ENCODE peak calls at places on chromosomes 1 and 21, in seven cellular contexts. R is adipocyte, V is transverse colon, Z is tibial artery, P is MM.1S, I is psoas muscle, S is cardiac fibroblast. A is an unnamed sample.

GRCh38 chr21:44854391-44854663 is 19.2 kb downstream of the PTTG1IP start:
- DNase-seq in V (no peak), I (peak; percentile 31), P (no peak), R (no peak), Z (no peak), S (no peak), A (no peak)

GRCh38 chr1:2376261-2376741 is 15.1 kb downstream of the MORN1 start:
- DNase-seq in S (no peak), V (peak; percentile 4), Z (no peak), R (no peak), P (no peak), I (peak; percentile 45), A (peak; percentile 47)

GRCh38 chr21:15249285-15249993 is 184.6 kb upstream of the NRIP1 start:
- DNase-seq in I (no peak), S (peak; percentile 25), P (no peak), V (no peak), Z (no peak), R (no peak), A (no peak)

GRCh38 chr1:175269151-175269550 is 76.6 kb upstream of the KIAA0040 start:
- DNase-seq in S (no peak), Z (no peak), V (no peak), P (peak; percentile 2), R (no peak), I (no peak), A (no peak)

GRCh38 chr1:230153655-230154296 is 86.7 kb downstream of the GALNT2 start:
- DNase-seq in S (peak; percentile 93), P (no peak), I (no peak), Z (no peak), V (no peak), R (peak; percentile 92), A (no peak)

GRCh38 chr1:61097326-61097725 is 15.0 kb downstream of the NFIA start:
- DNase-seq in S (peak; percentile 78), P (no peak), Z (no peak), V (no peak), R (peak; percentile 69), I (no peak), A (no peak)

GRCh38 chr1:28602536-28603439 is 10.7 kb downstream of the RAB42 start:
- DNase-seq in R (peak; percentile 95), P (peak; percentile 61), I (no peak), Z (peak; percentile 72), S (peak; percentile 86), V (peak; percentile 55), A (no peak)

GRCh38 chr1:179984101-179984500 is 29.5 kb downstream of the CEP350 start:
- DNase-seq in S (no peak), P (no peak), R (no peak), Z (no peak), V (no peak), I (no peak), A (no peak)

GRCh38 chr21:45994086-45994661 is 12.6 kb downstream of the COL6A1 start:
- DNase-seq in P (no peak), V (no peak), Z (peak; percentile 66), I (peak; percentile 53), S (no peak), R (no peak), A (peak; percentile 43)

GRCh38 chr1:36446780-36447179 is 3.5 kb downstream of the OSCP1 start:
- DNase-seq in S (no peak), P (no peak), Z (no peak), R (no peak), V (no peak), I (no peak), A (no peak)

GRCh38 chr1:177913762-177914540 is 55.9 kb downstream of the SEC16B start:
- DNase-seq in S (peak; percentile 41), I (no peak), V (peak; percentile 39), P (peak; percentile 44), R (peak; percentile 51), Z (no peak), A (no peak)

GRCh38 chr1:156705321-156705917 is at the start of gene CRABP2:
- DNase-seq in R (peak; percentile 59), I (peak; percentile 57), S (no peak), Z (peak; percentile 72), P (no peak), V (peak; percentile 20), A (no peak)

GRCh38 chr1:168145184-168146159 is 8.7 kb upstream of the GPR161 start:
- DNase-seq in P (peak; percentile 90), V (peak; percentile 91), R (peak; percentile 93), S (peak; percentile 90), I (peak; percentile 90), Z (peak; percentile 90), A (peak; percentile 85)

GRCh38 chr21:39927304-39927886 is 60.2 kb downstream of the PCP4 start:
- DNase-seq in Z (no peak), R (no peak), V (no peak), S (no peak), P (no peak), I (no peak), A (no peak)

GRCh38 chr1:67840449-67840848 is 7.2 kb upstream of the GNG12 start:
- DNase-seq in R (peak; percentile 86), S (peak; percentile 95), Z (no peak), P (no peak), V (no peak), I (no peak), A (no peak)

GRCh38 chr1:63621698-63622097 is 28.5 kb downstream of the PGM1 start:
- DNase-seq in S (peak; percentile 73), V (no peak), Z (no peak), P (no peak), I (no peak), R (no peak), A (no peak)

GRCh38 chr1:55214903-55215193 is 316 bp downstream of the USP24 start:
- DNase-seq in R (peak; percentile 67), P (no peak), Z (peak; percentile 67), I (peak; percentile 74), V (peak; percentile 19), S (peak; percentile 50), A (peak; percentile 57)

GRCh38 chr1:84000954-84001495 is 2.1 kb upstream of the TTLL7 start:
- DNase-seq in I (no peak), P (peak; percentile 27), R (no peak), S (no peak), V (no peak), Z (no peak), A (no peak)

GRCh38 chr1:235093013-235093618 is 35.5 kb downstream of the TOMM20 start:
- DNase-seq in Z (peak; percentile 76), S (peak; percentile 86), P (no peak), R (peak; percentile 64), I (no peak), V (peak; percentile 59), A (no peak)
- H3K4me3 ChIP-seq in Z (peak overlapping the region; percentile 8), S (no peak overlapping the region), P (no peak overlapping the region), R (peak overlapping the region; percentile 74), I (peak overlapping the region; percentile 31), V (no peak overlapping the region), A (no peak overlapping the region)

DNA sequence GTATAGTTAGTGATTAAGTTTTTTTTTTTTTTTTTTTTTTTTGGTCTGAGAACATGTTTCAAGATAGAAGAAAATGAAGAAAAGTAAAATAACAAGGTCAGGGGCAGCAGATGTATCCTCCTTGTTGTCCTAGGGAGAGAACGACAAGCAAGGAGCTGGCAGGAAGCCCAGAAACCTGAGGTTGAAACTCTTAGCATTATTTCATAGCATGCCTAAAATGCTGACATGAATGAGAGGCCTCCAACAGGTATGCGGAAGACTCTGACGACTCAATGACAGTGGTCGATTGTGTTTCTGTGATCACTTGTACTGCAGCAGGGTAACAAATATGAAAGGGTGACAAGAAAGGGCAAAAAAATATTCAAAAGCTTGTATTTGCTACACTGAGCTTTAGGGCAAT is 415.9 kb downstream of the PLA2G4A start:
- DNase-seq in R (no peak), S (peak; percentile 13), Z (no peak), P (peak; percentile 82), V (no peak), I (no peak), A (no peak)
- H3K4me3 ChIP-seq in R (no peak overlapping the region), S (no peak overlapping the region), Z (no peak overlapping the region), P (no peak overlapping the region), V (no peak overlapping the region), I (no peak overlapping the region), A (no peak overlapping the region)

DNA sequence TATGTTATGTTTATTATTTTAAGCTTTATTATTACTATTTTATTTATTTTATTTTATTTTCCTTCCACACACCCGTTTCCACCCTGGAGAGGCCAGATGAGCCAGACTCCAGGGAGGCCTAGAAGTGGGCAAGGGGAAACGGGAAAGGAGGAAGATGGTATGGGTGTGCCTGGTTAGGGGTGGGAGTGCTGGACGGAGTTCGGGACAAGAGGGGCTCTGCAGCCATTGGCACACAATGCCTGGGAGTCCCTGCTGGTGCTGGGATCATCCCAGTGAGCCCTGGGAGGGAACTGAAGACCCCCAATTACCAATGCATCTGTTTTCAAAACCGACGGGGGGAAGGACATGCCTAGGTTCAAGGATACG is 468 bp upstream of the MX1 start:
- DNase-seq in S (no peak), P (no peak), I (no peak), V (no peak), R (no peak), Z (peak; percentile 63), A (no peak)
- H3K4me3 ChIP-seq in S (peak overlapping the region; percentile 63), P (peak overlapping the region; percentile 75), I (peak overlapping the region; percentile 71), V (peak overlapping the region; percentile 51), R (peak overlapping the region; percentile 86), Z (peak overlapping the region; percentile 59), A (peak overlapping the region; percentile 89)

DNA sequence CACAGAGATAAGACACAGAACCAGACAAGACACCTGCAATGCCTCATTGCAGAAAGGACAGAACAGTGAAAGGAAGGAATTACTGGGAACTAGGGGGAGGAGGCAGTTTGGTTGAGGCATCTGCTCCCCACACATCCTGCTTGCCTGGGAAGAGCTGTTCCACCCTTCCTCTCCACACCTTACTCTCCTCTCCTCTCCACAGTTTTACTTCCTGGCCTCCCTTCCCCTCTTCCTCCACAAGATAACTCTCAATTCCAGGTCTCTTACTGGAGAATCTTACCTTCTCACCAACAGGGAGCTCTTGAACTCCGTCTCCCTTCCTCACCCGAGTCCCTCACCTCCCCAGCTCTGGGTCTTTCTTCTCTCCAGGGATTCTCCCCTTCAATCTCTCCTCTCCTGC is 2.1 kb downstream of the ELOVL1 start:
- DNase-seq in Z (no peak), S (no peak), P (no peak), I (no peak), R (no peak), V (no peak), A (no peak)
- H3K4me3 ChIP-seq in Z (no peak overlapping the region), S (no peak overlapping the region), P (no peak overlapping the region), I (no peak overlapping the region), R (peak overlapping the region; percentile 95), V (peak overlapping the region; percentile 75), A (no peak overlapping the region)

GRCh38 chr1:18953656-18954259 is 2.7 kb downstream of the IFFO2 start:
- DNase-seq in S (no peak), P (no peak), Z (no peak), R (no peak), V (no peak), I (no peak), A (no peak)
- H3K4me3 ChIP-seq in S (no peak overlapping the region), P (no peak overlapping the region), Z (peak overlapping the region; percentile 71), R (peak overlapping the region; percentile 85), V (no peak overlapping the region), I (peak overlapping the region; percentile 80), A (no peak overlapping the region)

GRCh38 chr1:237684236-237684635 is 206.5 kb downstream of the ZP4 start:
- DNase-seq in P (no peak), S (peak; percentile 5), I (no peak), R (no peak), V (no peak), Z (no peak), A (no peak)
- H3K4me3 ChIP-seq in P (no peak overlapping the region), S (no peak overlapping the region), I (no peak overlapping the region), R (no peak overlapping the region), V (no peak overlapping the region), Z (no peak overlapping the region), A (no peak overlapping the region)